ENCODE peak calls at places on chromosomes 7 and 10, in six cellular contexts. Y is HCT116, L is esophagus squamous epithelium, V is adrenal gland, S is stomach, U is right lobe of liver. Q is an unnamed sample.

GRCh38 chr7:15684834-15685233 is 1.6 kb downstream of the MEOX2 start:
- DNase-seq in Y (no peak), L (no peak), V (no peak), S (no peak), U (no peak), Q (no peak)

GRCh38 chr7:23105086-23105643 is 420 bp upstream of the KLHL7 start:
- DNase-seq in Y (no peak), L (no peak), V (no peak), S (no peak), U (no peak), Q (no peak)

GRCh38 chr7:95693551-95694333 is 78.6 kb upstream of the DYNC1I1 start:
- DNase-seq in Y (peak), L (no peak), V (no peak), S (no peak), U (no peak), Q (no peak)

GRCh38 chr7:85185355-85186082 is 1.3 kb downstream of the SEMA3D start:
- DNase-seq in Y (no peak), L (no peak), V (peak), S (peak), U (peak), Q (peak)

GRCh38 chr7:14936530-14936929 is 34.0 kb upstream of the DGKB start:
- DNase-seq in Y (no peak), L (no peak), V (no peak), S (no peak), U (peak), Q (no peak)

GRCh38 chr7:94060772-94061171 is 56.6 kb upstream of the BET1 start:
- DNase-seq in Y (no peak), L (no peak), V (no peak), S (no peak), U (no peak), Q (peak)

GRCh38 chr10:72175166-72175565 is 40.6 kb upstream of the ANAPC16 start:
- DNase-seq in Y (no peak), L (no peak), V (no peak), S (no peak), U (no peak), Q (no peak)

GRCh38 chr7:17302575-17303142 is 4.2 kb downstream of the AHR start:
- DNase-seq in Y (no peak), L (no peak), V (no peak), S (no peak), U (no peak), Q (no peak)

GRCh38 chr7:12690041-12690878 is 2.8 kb downstream of the ARL4A start:
- DNase-seq in Y (no peak), L (no peak), V (no peak), S (no peak), U (no peak), Q (no peak)

GRCh38 chr7:47893238-47893637 is 55.0 kb downstream of the PKD1L1 start:
- DNase-seq in Y (peak), L (no peak), V (no peak), S (no peak), U (no peak), Q (peak)

GRCh38 chr7:84746347-84746746 is 440.5 kb downstream of the SEMA3D start:
- DNase-seq in Y (no peak), L (no peak), V (no peak), S (no peak), U (no peak), Q (no peak)

GRCh38 chr7:2017914-2018785 is 214.6 kb downstream of the MAD1L1 start:
- DNase-seq in Y (no peak), L (no peak), V (no peak), S (no peak), U (peak), Q (no peak)

GRCh38 chr7:93249749-93250148 is 17.6 kb downstream of the VPS50 start:
- DNase-seq in Y (no peak), L (no peak), V (peak), S (no peak), U (no peak), Q (no peak)

GRCh38 chr10:18795549-18795948 is 136.3 kb downstream of the ARL5B start:
- DNase-seq in Y (no peak), L (no peak), V (no peak), S (no peak), U (no peak), Q (no peak)

DNA sequence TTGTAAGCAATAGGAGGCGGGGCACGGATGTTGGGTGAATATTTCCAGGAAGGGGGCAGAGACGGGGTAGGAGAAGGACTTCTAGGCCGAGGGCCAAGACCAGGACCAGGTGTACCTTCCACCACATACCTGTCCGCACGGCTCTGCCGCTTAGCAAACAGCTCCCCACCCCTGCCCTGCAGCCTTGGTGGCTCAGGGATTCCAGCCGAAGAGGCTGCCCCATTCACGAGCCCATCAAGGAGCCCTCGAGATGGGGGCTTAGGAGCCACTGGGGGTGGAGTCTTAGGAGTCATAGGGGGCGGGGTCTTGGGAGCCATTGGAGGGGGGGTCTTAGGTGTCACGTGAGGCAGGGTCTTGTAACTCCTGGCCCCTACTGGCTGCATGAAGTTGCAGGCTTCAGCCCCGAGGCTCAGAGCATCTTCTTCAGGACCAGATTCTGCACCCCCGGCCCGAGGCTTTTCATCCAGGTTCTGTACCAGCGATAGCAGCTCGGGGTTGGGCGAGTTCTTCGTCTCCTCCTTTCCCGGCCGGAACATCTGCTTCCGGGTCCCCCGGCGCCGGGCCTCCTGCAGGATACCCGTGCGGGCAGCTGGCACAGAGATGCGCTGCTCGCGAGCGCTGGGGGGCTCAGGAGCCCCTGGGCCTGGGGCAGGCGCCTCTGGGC is 6.1 kb upstream of the MYOZ1 start:
- DNase-seq in Y (no peak), L (no peak), V (peak), S (peak), U (no peak), Q (no peak)
- TF ChIP-seq POLR2A in Y (no peak), L (no peak), V (no peak), S (no peak), U (no peak), Q (no peak)

DNA sequence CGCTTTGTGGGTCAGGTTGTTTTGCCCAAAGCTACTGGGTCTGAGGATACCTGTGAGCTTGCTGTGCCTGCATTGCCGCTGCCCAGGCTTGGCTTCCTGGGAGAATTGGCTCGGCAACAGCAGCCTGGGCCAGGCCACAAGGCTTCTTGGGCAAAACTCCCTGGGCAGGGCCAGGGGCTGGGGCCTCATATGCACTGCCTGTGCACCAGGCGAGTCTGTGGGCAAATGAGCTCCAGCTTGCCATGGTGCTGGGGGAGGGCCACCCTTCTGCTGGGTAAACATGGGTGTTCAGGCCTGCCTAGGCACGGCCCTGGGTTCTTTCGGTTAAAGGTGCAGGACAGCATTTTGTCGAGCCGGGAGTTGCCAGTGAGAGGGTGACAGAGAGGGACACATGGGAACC is 19.4 kb downstream of the ZMIZ1 start:
- DNase-seq in Y (no peak), L (no peak), V (no peak), S (peak), U (peak), Q (no peak)
- TF ChIP-seq POLR2A in Y (no peak), L (no peak), V (no peak), S (no peak), U (peak), Q (no peak)

GRCh38 chr7:121080257-121080912 is 91.9 kb downstream of the CPED1 start:
- DNase-seq in Y (no peak), L (no peak), V (no peak), S (no peak), U (no peak), Q (no peak)
- TF ChIP-seq POLR2A in Y (no peak), L (no peak), V (no peak), S (no peak), U (no peak), Q (no peak)

GRCh38 chr7:74219416-74219815 is 9.6 kb downstream of the LAT2 start:
- DNase-seq in Y (no peak), L (no peak), V (no peak), S (no peak), U (no peak), Q (no peak)
- TF ChIP-seq POLR2A in Y (no peak), L (no peak), V (no peak), S (no peak), U (no peak), Q (no peak)

Q was measured in H54.